ENCODE peak calls at places on chromosomes 11 and 22, in eight cellular contexts. N is substantia nigra, Y is AML-193, J is T-helper 1 cell, H is amniotic stem cell, M is GM12865, T is GM03348, G is M059J. O is an unnamed sample.

GRCh38 chr11:125117429-125117828 is 6.0 kb upstream of the TMEM218 start:
- DNase-seq in M (no peak), Y (no peak), H (no peak), G (no peak), T (no peak), J (no peak), N (no peak), O (no peak)

GRCh38 chr22:44329179-44329796 is 16.5 kb upstream of the SHISAL1 start:
- DNase-seq in G (no peak), T (no peak), Y (peak; percentile 49), J (no peak), N (no peak), M (peak; percentile 87), H (no peak), O (no peak)

GRCh38 chr11:112784323-112785073 is 176.7 kb upstream of the NCAM1 start:
- DNase-seq in J (no peak), T (peak; percentile 86), G (peak; percentile 18), M (no peak), Y (no peak), N (peak; percentile 66), H (no peak), O (no peak)

GRCh38 chr22:40799008-40799407 is 20.1 kb downstream of the SLC25A17 start:
- DNase-seq in T (no peak), G (no peak), M (no peak), H (no peak), Y (no peak), N (no peak), J (no peak), O (no peak)

GRCh38 chr11:2473361-2474058 is 28.7 kb downstream of the KCNQ1 start:
- DNase-seq in H (no peak), J (no peak), G (no peak), N (no peak), T (peak; percentile 5), Y (no peak), M (no peak), O (no peak)

GRCh38 chr11:86483591-86484163 is 109.0 kb downstream of the CCDC81 start:
- DNase-seq in M (no peak), J (no peak), G (no peak), N (no peak), Y (no peak), H (no peak), T (no peak), O (no peak)

GRCh38 chr11:4960877-4961276 is 5.4 kb upstream of the OR51A2 start:
- DNase-seq in H (no peak), T (no peak), Y (no peak), J (no peak), N (no peak), G (no peak), M (no peak), O (no peak)

GRCh38 chr22:20268350-20269012 is 363 bp upstream of the RTN4R start:
- DNase-seq in H (peak; percentile 11), N (peak; percentile 57), J (peak; percentile 34), G (peak; percentile 29), Y (peak; percentile 17), M (peak; percentile 44), T (peak; percentile 89), O (peak; percentile 46)

GRCh38 chr11:59754494-59754858 is 700 bp upstream of the STX3 start:
- DNase-seq in Y (no peak), T (peak; percentile 22), N (no peak), H (no peak), G (no peak), J (no peak), M (peak; percentile 22), O (peak; percentile 12)

GRCh38 chr11:104254347-104254746 is 90.4 kb upstream of the PDGFD start:
- DNase-seq in Y (peak; percentile 60), H (peak; percentile 7), N (peak; percentile 5), J (no peak), G (peak; percentile 49), M (peak; percentile 58), T (peak; percentile 3), O (no peak)

GRCh38 chr11:120471131-120471530 is 40.4 kb upstream of the GRIK4 start:
- DNase-seq in G (peak; percentile 59), N (no peak), M (no peak), T (peak; percentile 77), H (peak; percentile 20), J (no peak), Y (no peak), O (no peak)

GRCh38 chr11:47314992-47315391 is 37.5 kb downstream of the MYBPC3 start:
- DNase-seq in H (no peak), G (no peak), N (no peak), M (no peak), T (peak; percentile 58), J (no peak), Y (no peak), O (no peak)

GRCh38 chr22:39622881-39623367 is 52.4 kb downstream of the CACNA1I start:
- DNase-seq in J (peak; percentile 57), N (peak; percentile 63), M (peak; percentile 66), H (no peak), Y (no peak), T (peak; percentile 63), G (no peak), O (peak; percentile 50)

GRCh38 chr22:37801946-37802309 is 5.8 kb upstream of the GCAT start:
- DNase-seq in M (no peak), G (no peak), T (no peak), N (no peak), J (no peak), Y (no peak), H (no peak), O (no peak)

GRCh38 chr11:123145661-123146060 is 49.4 kb downstream of the CLMP start:
- DNase-seq in M (no peak), J (no peak), G (peak; percentile 44), Y (no peak), N (no peak), T (no peak), H (no peak), O (no peak)

GRCh38 chr11:16789061-16789415 is 50.6 kb downstream of the C11orf58 start:
- DNase-seq in M (no peak), J (no peak), H (no peak), T (no peak), G (no peak), N (no peak), Y (no peak), O (no peak)

GRCh38 chr22:45541580-45541979 is 38.9 kb downstream of the FBLN1 start:
- DNase-seq in J (no peak), H (no peak), M (no peak), T (no peak), Y (no peak), N (no peak), G (no peak), O (no peak)

GRCh38 chr11:102596578-102596977 is 28.6 kb downstream of the MMP20 start:
- DNase-seq in Y (no peak), M (no peak), N (no peak), H (no peak), T (no peak), J (no peak), G (no peak), O (no peak)

GRCh38 chr22:35567794-35568193 is 27.2 kb downstream of the RASD2 start:
- DNase-seq in G (no peak), T (no peak), M (no peak), H (no peak), J (no peak), N (no peak), Y (no peak), O (no peak)

GRCh38 chr11:7353100-7353499 is 101.4 kb downstream of the SYT9 start:
- DNase-seq in Y (peak; percentile 29), G (peak; percentile 56), M (peak; percentile 58), J (peak; percentile 2), T (peak; percentile 32), N (no peak), H (no peak), O (no peak)

GRCh38 chr22:24592846-24593809 is at the start of gene LRRC75B:
- DNase-seq in G (peak; percentile 57), J (no peak), N (peak; percentile 66), M (peak; percentile 67), Y (peak; percentile 56), H (peak; percentile 60), T (peak; percentile 96), O (no peak)

GRCh38 chr11:128559496-128560103 is 27.8 kb downstream of the ETS1 start:
- DNase-seq in G (no peak), J (no peak), T (no peak), Y (no peak), N (no peak), M (peak; percentile 74), H (no peak), O (no peak)

GRCh38 chr11:9109858-9110731 is 18.7 kb upstream of the SCUBE2 start:
- DNase-seq in G (no peak), H (no peak), Y (no peak), T (no peak), J (no peak), M (no peak), N (no peak), O (no peak)

GRCh38 chr11:94128171-94128745 is 383 bp upstream of the PANX1 start:
- DNase-seq in N (peak; percentile 35), J (no peak), H (no peak), T (peak; percentile 44), M (peak; percentile 60), G (no peak), Y (no peak), O (no peak)

GRCh38 chr11:76796511-76797203 is 13.5 kb downstream of the TSKU start:
- DNase-seq in T (no peak), J (no peak), G (no peak), Y (no peak), N (no peak), H (no peak), M (no peak), O (no peak)

GRCh38 chr11:110565690-110566336 is 136.1 kb downstream of the FDX1 start:
- DNase-seq in T (no peak), M (no peak), J (no peak), H (no peak), Y (no peak), N (no peak), G (peak; percentile 88), O (no peak)

GRCh38 chr11:109939176-109939810 is 153.9 kb upstream of the ZC3H12C start:
- DNase-seq in J (no peak), H (peak; percentile 41), N (no peak), T (peak; percentile 62), Y (peak; percentile 66), M (peak; percentile 53), G (peak; percentile 91), O (no peak)

GRCh38 chr11:44868455-44869421 is 81.9 kb downstream of the TP53I11 start:
- DNase-seq in G (no peak), J (no peak), N (no peak), M (no peak), T (no peak), Y (no peak), H (no peak), O (no peak)

GRCh38 chr11:27370374-27370773 is 7.4 kb upstream of the CCDC34 start:
- DNase-seq in N (no peak), J (no peak), H (no peak), G (no peak), T (no peak), Y (no peak), M (no peak), O (no peak)

GRCh38 chr11:110174645-110175310 is 81.6 kb downstream of the ZC3H12C start:
- DNase-seq in H (no peak), T (no peak), J (no peak), G (peak; percentile 32), N (no peak), M (no peak), Y (no peak), O (no peak)

GRCh38 chr11:122705396-122705795 is 49.9 kb downstream of the UBASH3B start:
- DNase-seq in N (no peak), Y (no peak), H (no peak), M (no peak), T (no peak), G (peak; percentile 48), J (no peak), O (no peak)

GRCh38 chr11:125148743-125149142 is 15.8 kb upstream of the PKNOX2 start:
- DNase-seq in T (no peak), M (no peak), N (no peak), Y (no peak), H (no peak), J (no peak), G (no peak), O (no peak)

O was measured in activated effector memory CD4-positive, alpha-beta T cell treated with Interleukin-2 at 50 U/mL for 16 hours.